ENCODE peak calls at places on chromosomes 16 and 17, in ten cellular contexts. L, C, T, K, B, F, D, N, G and W are unnamed samples.

GRCh38 chr17:75759457-75759856 is 5.5 kb downstream of the GALK1 start:
- DNase-seq in F (no peak), T (no peak), D (no peak), G (no peak), B (no peak), C (no peak), K (no peak), L (no peak), N (no peak), W (no peak)

GRCh38 chr16:86993426-86994110 is 323.6 kb downstream of the C16orf95 start:
- DNase-seq in K (no peak), L (no peak), G (no peak), N (no peak), C (no peak), B (no peak), F (no peak), D (no peak), T (no peak), W (no peak)

GRCh38 chr17:48554412-48555090 is 9.6 kb upstream of the HOXB2 start:
- DNase-seq in C (no peak), T (no peak), F (peak; percentile 67), D (no peak), B (no peak), G (no peak), N (peak; percentile 42), K (no peak), L (no peak), W (no peak)

GRCh38 chr17:54544239-54544638 is 356.4 kb upstream of the TOM1L1 start:
- DNase-seq in C (no peak), D (no peak), G (no peak), T (no peak), N (no peak), B (no peak), F (peak; percentile 71), K (no peak), L (no peak), W (no peak)

GRCh38 chr16:72202014-72202413 is 30.1 kb upstream of the PMFBP1 start:
- DNase-seq in T (peak; percentile 26), K (no peak), F (no peak), C (no peak), G (no peak), N (no peak), L (no peak), D (no peak), B (no peak), W (no peak)

GRCh38 chr17:21090889-21091618 is 35.7 kb upstream of the DHRS7B start:
- DNase-seq in T (no peak), G (no peak), B (no peak), F (no peak), K (no peak), N (no peak), L (peak; percentile 39), C (no peak), D (no peak), W (peak; percentile 43)

GRCh38 chr17:78996781-78997201 is 12.8 kb downstream of the CANT1 start:
- DNase-seq in T (no peak), B (no peak), L (no peak), N (no peak), G (no peak), F (no peak), C (no peak), D (no peak), K (peak; percentile 59), W (no peak)

GRCh38 chr17:21019976-21020575 is 22.7 kb downstream of the USP22 start:
- DNase-seq in N (no peak), F (peak; percentile 38), L (peak; percentile 36), B (peak; percentile 42), C (peak; percentile 21), D (no peak), T (no peak), G (peak; percentile 60), K (no peak), W (peak; percentile 14)

GRCh38 chr16:4053663-4054479 is 62.4 kb downstream of the ADCY9 start:
- DNase-seq in T (no peak), L (peak; percentile 79), K (peak; percentile 91), N (peak; percentile 54), D (peak; percentile 97), B (no peak), C (no peak), F (no peak), G (peak; percentile 84), W (no peak)